ENCODE peak calls at places on chromosomes 11 and 22, in four cellular contexts. S is Calu3, Z is body of pancreas, O is prostate gland. B is an unnamed sample.

GRCh38 chr11:67022961-67023956 is at the start of gene SYT12:
- DNase-seq in S (peak), Z (peak), O (no peak), B (no peak)

GRCh38 chr11:66386171-66387069 is 14.9 kb upstream of the SLC29A2 start:
- DNase-seq in Z (peak), O (peak), S (peak), B (peak)

GRCh38 chr11:48307760-48308386 is 1.9 kb downstream of the OR4S1 start:
- DNase-seq in S (peak), Z (peak), O (peak), B (peak)

GRCh38 chr11:75240381-75241035 is at the start of gene TPBGL:
- DNase-seq in Z (no peak), S (peak), O (no peak), B (no peak)

GRCh38 chr11:134686418-134686817 is 274.4 kb upstream of the B3GAT1 start:
- DNase-seq in O (no peak), S (no peak), Z (no peak), B (no peak)

GRCh38 chr11:68047437-68048290 is 8.8 kb downstream of the TCIRG1 start:
- DNase-seq in Z (no peak), O (no peak), S (no peak), B (no peak)

GRCh38 chr22:23833911-23834317 is 4.9 kb downstream of the DERL3 start:
- DNase-seq in Z (peak), S (no peak), O (no peak), B (no peak)

GRCh38 chr11:109971184-109971523 is 122.0 kb upstream of the ZC3H12C start:
- DNase-seq in Z (no peak), O (no peak), S (no peak), B (no peak)

GRCh38 chr11:17129003-17129402 is 51.5 kb upstream of the RPS13 start:
- DNase-seq in Z (no peak), O (no peak), S (no peak), B (no peak)

GRCh38 chr22:40213478-40213877 is 35.8 kb downstream of the TNRC6B start:
- DNase-seq in S (no peak), O (no peak), Z (no peak), B (no peak)

GRCh38 chr11:25927391-25927790 is 404.5 kb upstream of the ANO3 start:
- DNase-seq in O (no peak), Z (no peak), S (no peak), B (no peak)

GRCh38 chr11:6734616-6735015 is 37.2 kb downstream of the OR2AG2 start:
- DNase-seq in Z (no peak), O (no peak), S (no peak), B (no peak)

GRCh38 chr22:20810645-20811044 is 36.7 kb downstream of the SERPIND1 start:
- DNase-seq in Z (no peak), S (no peak), O (no peak), B (no peak)

GRCh38 chr11:124285610-124286344 is 28.0 kb downstream of the OR8D1 start:
- DNase-seq in O (no peak), Z (no peak), S (no peak), B (no peak)

GRCh38 chr11:1382831-1383607 is 6.7 kb upstream of the BRSK2 start:
- DNase-seq in O (peak), Z (peak), S (peak), B (peak)

GRCh38 chr11:10454902-10455631 is at the start of gene AMPD3:
- DNase-seq in O (peak), S (no peak), Z (peak), B (peak)

GRCh38 chr11:1548221-1549070 is 23.6 kb downstream of the DUSP8 start:
- DNase-seq in O (peak), Z (peak), S (peak), B (peak)

GRCh38 chr22:29877620-29878019 is 5.4 kb upstream of the MTMR3 start:
- DNase-seq in O (no peak), S (no peak), Z (no peak), B (no peak)

GRCh38 chr11:120714448-120714847 is 202.9 kb downstream of the GRIK4 start:
- DNase-seq in O (no peak), Z (no peak), S (no peak), B (no peak)

GRCh38 chr22:41092847-41093371 is 517 bp downstream of the EP300 start:
- DNase-seq in O (peak), Z (peak), S (peak), B (peak)

GRCh38 chr22:46501701-46502100 is 35.7 kb downstream of the CELSR1 start:
- DNase-seq in S (peak), Z (no peak), O (no peak), B (no peak)

GRCh38 chr11:121226415-121227263 is 65.9 kb upstream of the SC5D start:
- DNase-seq in S (no peak), Z (no peak), O (no peak), B (no peak)

GRCh38 chr11:72947229-72947628 is 133.0 kb downstream of the ATG16L2 start:
- DNase-seq in Z (no peak), O (no peak), S (no peak), B (no peak)

DNA sequence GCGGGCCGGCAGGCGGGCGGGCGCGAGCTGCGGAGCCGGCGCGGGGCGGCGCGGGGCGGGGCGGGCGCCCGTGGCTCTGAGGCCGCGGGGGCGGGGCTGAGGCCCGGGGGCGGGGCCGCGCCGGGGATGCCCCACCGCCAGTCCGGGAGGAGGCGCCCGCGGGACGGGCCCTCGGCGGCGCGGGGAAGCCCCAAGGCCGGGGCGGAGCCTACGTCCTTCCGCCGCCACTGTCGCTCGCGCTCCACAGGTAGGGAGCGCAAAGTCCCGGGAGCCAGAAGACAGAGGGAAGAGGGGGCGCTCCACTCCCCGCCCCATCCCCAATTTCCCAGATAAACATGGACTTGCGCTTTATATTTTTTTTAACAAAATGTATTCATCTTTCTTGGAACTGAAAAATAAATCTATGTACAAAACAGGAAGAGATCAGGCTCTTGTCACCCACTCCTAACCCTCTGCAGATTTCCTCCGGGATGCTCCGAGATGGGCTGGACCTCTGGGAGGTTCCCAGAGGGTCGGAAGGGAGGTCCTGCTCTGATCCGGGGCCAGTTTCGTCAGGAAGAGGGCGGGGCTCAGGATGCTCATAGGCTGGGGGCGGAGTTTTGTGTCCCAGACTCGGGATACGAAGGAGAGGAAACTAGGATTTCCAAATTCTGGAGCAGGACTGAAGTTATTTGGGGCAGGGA is at the start of gene MAP4K2:
- DNase-seq in Z (peak), O (peak), S (peak), B (peak)
- TF ChIP-seq CTCF in Z (peak), O (no peak), S (peak), B (no peak)

GRCh38 chr11:19323502-19323901 is 82.8 kb upstream of the E2F8 start:
- DNase-seq in S (no peak), O (no peak), Z (no peak), B (no peak)
- TF ChIP-seq CTCF in S (no peak), O (no peak), Z (peak), B (no peak)

DNA sequence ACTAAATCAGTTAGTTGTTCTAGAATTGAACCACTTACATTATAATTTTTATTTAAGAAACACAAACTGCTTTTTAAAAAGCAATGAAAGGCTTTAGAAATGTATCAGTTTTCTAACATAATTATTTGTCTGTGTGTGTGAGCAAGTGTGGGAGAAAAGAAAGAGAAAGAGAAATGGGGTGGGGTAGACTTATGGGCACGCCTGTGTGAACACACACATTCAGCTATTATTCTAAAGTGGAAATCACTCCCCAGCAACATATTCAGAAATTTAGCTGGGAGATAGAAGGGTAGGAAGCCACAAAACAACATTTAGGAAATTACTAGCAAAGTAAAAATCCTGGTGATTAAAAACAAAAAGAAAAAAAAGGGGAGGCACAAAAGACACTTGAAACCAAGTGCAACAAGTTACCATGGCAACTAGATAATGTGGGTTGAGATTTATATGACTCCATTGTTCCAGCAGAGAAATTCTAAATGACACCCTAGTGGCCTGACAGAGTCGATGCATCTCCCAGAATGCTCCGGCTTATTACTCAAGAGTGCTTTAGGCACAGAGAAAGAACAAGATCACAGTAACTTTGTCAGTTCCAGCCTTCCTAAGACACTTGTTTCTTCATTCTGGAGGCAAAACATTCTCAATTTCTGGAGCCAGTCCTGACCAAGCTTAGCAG is 444.6 kb downstream of the DLG2 start:
- DNase-seq in S (peak), Z (peak), O (no peak), B (no peak)
- TF ChIP-seq CTCF in S (peak), Z (peak), O (no peak), B (no peak)

GRCh38 chr11:131895865-131896264 is 525.5 kb downstream of the NTM start:
- DNase-seq in S (no peak), Z (no peak), O (no peak), B (no peak)
- TF ChIP-seq CTCF in S (no peak), Z (no peak), O (no peak), B (no peak)

GRCh38 chr11:131038597-131038996 is 122.3 kb upstream of the SNX19 start:
- DNase-seq in O (no peak), Z (no peak), S (no peak), B (no peak)
- TF ChIP-seq CTCF in O (no peak), Z (no peak), S (no peak), B (no peak)

DNA sequence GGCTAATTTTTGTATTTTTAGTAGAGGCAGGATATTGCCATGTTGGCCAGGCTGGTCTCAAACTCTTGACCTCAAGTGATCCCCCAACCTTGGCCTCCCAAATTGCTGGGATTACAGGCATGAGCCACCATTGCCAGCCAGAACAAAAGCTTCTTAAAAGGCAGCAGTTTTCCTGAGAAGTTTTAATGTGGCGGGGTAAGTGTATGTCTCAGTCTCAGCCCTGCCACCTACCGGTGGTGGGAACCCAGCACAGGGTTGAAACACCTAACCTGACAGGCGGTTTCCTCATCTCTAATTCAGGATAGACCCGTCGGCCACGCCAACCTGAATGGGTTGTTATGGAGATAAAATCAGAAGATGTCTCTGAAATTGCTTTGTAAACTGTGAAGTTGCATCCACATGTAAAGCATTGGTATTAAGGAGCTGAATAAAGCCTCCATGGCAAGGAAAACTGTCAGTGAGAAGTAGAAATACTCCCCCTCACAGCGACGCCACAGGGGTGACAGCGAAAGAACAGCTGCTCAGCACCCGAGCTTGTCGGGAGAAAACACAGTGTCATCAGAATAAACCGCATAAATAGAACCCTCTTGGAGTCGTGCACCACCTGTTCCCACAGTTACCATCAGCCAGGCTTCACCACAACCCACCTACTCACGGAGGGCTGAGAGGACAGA is 165.9 kb upstream of the NCAM1 start:
- DNase-seq in O (no peak), Z (peak), S (peak), B (no peak)
- TF ChIP-seq CTCF in O (peak), Z (peak), S (no peak), B (no peak)

B was measured in lung.